ENCODE peak calls at places on chromosome 5, in five cellular contexts. P is OCI-LY7; R is stimulated activated CD8-positive, alpha-beta memory T cell treated with anti-CD3 and anti-CD28 coated beads, Interleukin-4, amount 100 ng/mL, for 1 hour; N is coronary artery; T is LoVo. C is an unnamed sample.

GRCh38 chr5:150636391-150637244 is 3.8 kb upstream of the SYNPO start:
- DNase-seq in P (no peak), R (no peak), N (no peak), T (peak), C (no peak)

GRCh38 chr5:164708831-164709230 is 1203.4 kb downstream of the MAT2B start:
- DNase-seq in P (no peak), R (no peak), N (no peak), T (no peak), C (no peak)

GRCh38 chr5:1445313-1445894 is at the start of gene SLC6A3:
- DNase-seq in P (no peak), R (no peak), N (no peak), T (no peak), C (no peak)

GRCh38 chr5:5351288-5352089 is 71.0 kb upstream of the ICE1 start:
- DNase-seq in P (no peak), R (no peak), N (peak), T (peak), C (no peak)

GRCh38 chr5:36079200-36079761 is 12.6 kb upstream of the UGT3A2 start:
- DNase-seq in P (peak), R (no peak), N (no peak), T (peak), C (no peak)

GRCh38 chr5:28914302-28914701 is 1875.9 kb upstream of the CDH9 start:
- DNase-seq in P (no peak), R (no peak), N (no peak), T (no peak), C (no peak)

GRCh38 chr5:133440467-133441115 is 171.8 kb downstream of the FSTL4 start:
- DNase-seq in P (no peak), R (no peak), N (peak), T (no peak), C (no peak)

GRCh38 chr5:93162201-93162654 is 418.8 kb downstream of the NR2F1-AS1 start:
- DNase-seq in P (no peak), R (no peak), N (no peak), T (no peak), C (no peak)

GRCh38 chr5:113253037-113253436 is 181.8 kb downstream of the TSSK1B start:
- DNase-seq in P (no peak), R (no peak), N (no peak), T (no peak), C (no peak)

GRCh38 chr5:124581866-124582650 is 164.4 kb downstream of the ZNF608 start:
- DNase-seq in P (no peak), R (no peak), N (no peak), T (no peak), C (no peak)

GRCh38 chr5:56481147-56481997 is 248.2 kb upstream of the ANKRD55 start:
- DNase-seq in P (peak), R (no peak), N (no peak), T (peak), C (peak)

GRCh38 chr5:134917070-134917831 is 12.3 kb downstream of the PCBD2 start:
- DNase-seq in P (peak), R (no peak), N (no peak), T (no peak), C (no peak)

GRCh38 chr5:116546033-116546742 is 28.4 kb downstream of the SEMA6A start:
- DNase-seq in P (no peak), R (no peak), N (no peak), T (peak), C (no peak)

GRCh38 chr5:151065609-151066008 is 15.2 kb downstream of the TNIP1 start:
- DNase-seq in P (no peak), R (no peak), N (no peak), T (no peak), C (no peak)

GRCh38 chr5:141199359-141200235 is at the start of gene PCDHB11:
- DNase-seq in P (peak), R (no peak), N (no peak), T (no peak), C (no peak)

GRCh38 chr5:34042302-34042701 is 711 bp downstream of the C1QTNF3 start:
- DNase-seq in P (no peak), R (no peak), N (no peak), T (no peak), C (no peak)